ENCODE peak calls at places on chromosomes 13 and 19, in five cellular contexts. D is AG09309, S is tibial nerve, R is upper lobe of left lung, H is naive B cell. A is an unnamed sample.

GRCh38 chr13:47117268-47117667 is 220.4 kb upstream of the HTR2A start:
- DNase-seq in R (no peak), D (peak), H (no peak), S (no peak), A (no peak)

GRCh38 chr13:98092888-98093287 is 50.0 kb upstream of the FARP1 start:
- DNase-seq in H (no peak), R (no peak), S (no peak), D (no peak), A (no peak)

GRCh38 chr19:52691737-52692136 is 43.1 kb downstream of the ZNF611 start:
- DNase-seq in S (no peak), R (no peak), D (no peak), H (no peak), A (no peak)

GRCh38 chr19:55239004-55239403 is 10.4 kb upstream of the TMEM86B start:
- DNase-seq in R (no peak), S (no peak), D (no peak), H (no peak), A (no peak)

GRCh38 chr19:31152906-31153305 is 196.3 kb downstream of the TSHZ3 start:
- DNase-seq in D (no peak), H (no peak), S (no peak), R (no peak), A (no peak)

GRCh38 chr19:1237754-1238372 is at the start of gene CBARP:
- DNase-seq in H (no peak), R (no peak), D (no peak), S (no peak), A (no peak)

GRCh38 chr13:30832845-30833332 is 73.2 kb upstream of the MEDAG start:
- DNase-seq in S (no peak), R (peak), H (no peak), D (no peak), A (no peak)

GRCh38 chr13:25478186-25478585 is 106.4 kb downstream of the ATP8A2 start:
- DNase-seq in S (no peak), R (no peak), D (no peak), H (no peak), A (no peak)

GRCh38 chr19:10604460-10604980 is 17.4 kb upstream of the AP1M2 start:
- DNase-seq in D (no peak), S (no peak), R (peak), H (no peak), A (peak)

GRCh38 chr13:25840931-25841330 is 210.9 kb downstream of the SHISA2 start:
- DNase-seq in S (no peak), D (no peak), H (no peak), R (no peak), A (no peak)

GRCh38 chr13:98490195-98490771 is 86.6 kb downstream of the STK24 start:
- DNase-seq in S (no peak), H (no peak), R (no peak), D (no peak), A (no peak)

GRCh38 chr13:40787062-40787461 is 2.3 kb upstream of the SLC25A15 start:
- DNase-seq in H (no peak), R (no peak), S (no peak), D (no peak), A (no peak)

GRCh38 chr13:82878536-82878935 is 1003.7 kb downstream of the SLITRK1 start:
- DNase-seq in H (no peak), S (no peak), D (peak), R (no peak), A (no peak)

GRCh38 chr19:37966211-37967072 is 59.4 kb downstream of the SIPA1L3 start:
- DNase-seq in H (no peak), D (no peak), S (no peak), R (no peak), A (no peak)

A was measured in AML-193.